ENCODE peak calls at places on chromosomes 13 and 19, in six cellular contexts. One of them, this sample, is unnamed.

GRCh38 chr13:101640797-101641400 is 188.4 kb downstream of the ITGBL1 start:
- DNase-seq in CD8-positive, alpha-beta T cell: no peak
- DNase-seq in effector memory CD4-positive, alpha-beta T cell: no peak
- DNase-seq in small intestine: no peak
- DNase-seq in CD8-positive, alpha-beta memory T cell: no peak
- DNase-seq in breast epithelium: no peak
- DNase-seq in this sample: peak; percentile 24

GRCh38 chr19:32651729-32652140 is 23.2 kb downstream of the ANKRD27 start:
- DNase-seq in CD8-positive, alpha-beta T cell: no peak
- DNase-seq in effector memory CD4-positive, alpha-beta T cell: no peak
- DNase-seq in small intestine: peak; percentile 37
- DNase-seq in CD8-positive, alpha-beta memory T cell: no peak
- DNase-seq in breast epithelium: no peak
- DNase-seq in this sample: peak; percentile 34

GRCh38 chr13:112968910-112969691 is at the start of gene MCF2L:
- DNase-seq in CD8-positive, alpha-beta T cell: peak; percentile 63
- DNase-seq in effector memory CD4-positive, alpha-beta T cell: peak; percentile 47
- DNase-seq in small intestine: peak; percentile 48
- DNase-seq in CD8-positive, alpha-beta memory T cell: peak; percentile 83
- DNase-seq in breast epithelium: peak; percentile 48
- DNase-seq in this sample: peak; percentile 65

GRCh38 chr19:4456566-4456842 is 1.1 kb downstream of the UBXN6 start:
- DNase-seq in CD8-positive, alpha-beta T cell: no peak
- DNase-seq in effector memory CD4-positive, alpha-beta T cell: no peak
- DNase-seq in small intestine: peak; percentile 46
- DNase-seq in CD8-positive, alpha-beta memory T cell: no peak
- DNase-seq in breast epithelium: no peak
- DNase-seq in this sample: peak; percentile 81

GRCh38 chr13:30744056-30744684 is 8.8 kb downstream of the ALOX5AP start:
- DNase-seq in CD8-positive, alpha-beta T cell: peak; percentile 88
- DNase-seq in effector memory CD4-positive, alpha-beta T cell: peak; percentile 76
- DNase-seq in small intestine: peak; percentile 90
- DNase-seq in CD8-positive, alpha-beta memory T cell: peak; percentile 95
- DNase-seq in breast epithelium: no peak
- DNase-seq in this sample: no peak

GRCh38 chr13:58855283-58855682 is 1223.7 kb downstream of the PCDH17 start:
- DNase-seq in CD8-positive, alpha-beta T cell: no peak
- DNase-seq in effector memory CD4-positive, alpha-beta T cell: no peak
- DNase-seq in small intestine: no peak
- DNase-seq in CD8-positive, alpha-beta memory T cell: no peak
- DNase-seq in breast epithelium: no peak
- DNase-seq in this sample: no peak

GRCh38 chr13:26022538-26023292 is 29.1 kb downstream of the SHISA2 start:
- DNase-seq in CD8-positive, alpha-beta T cell: no peak
- DNase-seq in effector memory CD4-positive, alpha-beta T cell: no peak
- DNase-seq in small intestine: no peak
- DNase-seq in CD8-positive, alpha-beta memory T cell: no peak
- DNase-seq in breast epithelium: peak; percentile 89
- DNase-seq in this sample: peak; percentile 88

GRCh38 chr13:96690998-96691397 is 303.3 kb downstream of the OXGR1 start:
- DNase-seq in CD8-positive, alpha-beta T cell: no peak
- DNase-seq in effector memory CD4-positive, alpha-beta T cell: no peak
- DNase-seq in small intestine: no peak
- DNase-seq in CD8-positive, alpha-beta memory T cell: no peak
- DNase-seq in breast epithelium: no peak
- DNase-seq in this sample: no peak

GRCh38 chr19:13764821-13765394 is 586 bp downstream of the MRI1 start:
- DNase-seq in CD8-positive, alpha-beta T cell: peak; percentile 44
- DNase-seq in effector memory CD4-positive, alpha-beta T cell: no peak
- DNase-seq in small intestine: peak; percentile 17
- DNase-seq in CD8-positive, alpha-beta memory T cell: peak; percentile 59
- DNase-seq in breast epithelium: no peak
- DNase-seq in this sample: no peak

GRCh38 chr13:83221813-83222241 is 660.4 kb downstream of the SLITRK1 start:
- DNase-seq in CD8-positive, alpha-beta T cell: no peak
- DNase-seq in effector memory CD4-positive, alpha-beta T cell: no peak
- DNase-seq in small intestine: no peak
- DNase-seq in CD8-positive, alpha-beta memory T cell: no peak
- DNase-seq in breast epithelium: no peak
- DNase-seq in this sample: peak; percentile 83

GRCh38 chr13:83223546-83223945 is 658.7 kb downstream of the SLITRK1 start:
- DNase-seq in CD8-positive, alpha-beta T cell: no peak
- DNase-seq in effector memory CD4-positive, alpha-beta T cell: no peak
- DNase-seq in small intestine: no peak
- DNase-seq in CD8-positive, alpha-beta memory T cell: no peak
- DNase-seq in breast epithelium: no peak
- DNase-seq in this sample: no peak

GRCh38 chr13:83220241-83220640 is 662.0 kb downstream of the SLITRK1 start:
- DNase-seq in CD8-positive, alpha-beta T cell: no peak
- DNase-seq in effector memory CD4-positive, alpha-beta T cell: no peak
- DNase-seq in small intestine: no peak
- DNase-seq in CD8-positive, alpha-beta memory T cell: no peak
- DNase-seq in breast epithelium: no peak
- DNase-seq in this sample: no peak

GRCh38 chr13:83219832-83220231 is 662.4 kb downstream of the SLITRK1 start:
- DNase-seq in CD8-positive, alpha-beta T cell: no peak
- DNase-seq in effector memory CD4-positive, alpha-beta T cell: no peak
- DNase-seq in small intestine: no peak
- DNase-seq in CD8-positive, alpha-beta memory T cell: no peak
- DNase-seq in breast epithelium: no peak
- DNase-seq in this sample: no peak

GRCh38 chr13:83221256-83221655 is 661.0 kb downstream of the SLITRK1 start:
- DNase-seq in CD8-positive, alpha-beta T cell: no peak
- DNase-seq in effector memory CD4-positive, alpha-beta T cell: no peak
- DNase-seq in small intestine: no peak
- DNase-seq in CD8-positive, alpha-beta memory T cell: no peak
- DNase-seq in breast epithelium: no peak
- DNase-seq in this sample: peak; percentile 32
- H3K4me3 ChIP-seq in CD8-positive, alpha-beta T cell: no peak overlapping the region
- H3K4me3 ChIP-seq in effector memory CD4-positive, alpha-beta T cell: no peak overlapping the region
- H3K4me3 ChIP-seq in small intestine: no peak overlapping the region
- H3K4me3 ChIP-seq in CD8-positive, alpha-beta memory T cell: no peak overlapping the region
- H3K4me3 ChIP-seq in breast epithelium: no peak overlapping the region
- H3K4me3 ChIP-seq in this sample: no peak overlapping the region

GRCh38 chr19:581399-582111 is 8.1 kb upstream of the HCN2 start:
- DNase-seq in CD8-positive, alpha-beta T cell: no peak
- DNase-seq in effector memory CD4-positive, alpha-beta T cell: no peak
- DNase-seq in small intestine: no peak
- DNase-seq in CD8-positive, alpha-beta memory T cell: peak; percentile 47
- DNase-seq in breast epithelium: no peak
- DNase-seq in this sample: no peak
- H3K27ac ChIP-seq in CD8-positive, alpha-beta T cell: no peak overlapping the region
- H3K27ac ChIP-seq in effector memory CD4-positive, alpha-beta T cell: no peak overlapping the region
- H3K27ac ChIP-seq in small intestine: no peak overlapping the region
- H3K27ac ChIP-seq in CD8-positive, alpha-beta memory T cell: no peak overlapping the region
- H3K27ac ChIP-seq in breast epithelium: no peak overlapping the region
- H3K27ac ChIP-seq in this sample: no peak overlapping the region

GRCh38 chr19:47511128-47511517 is 3.7 kb downstream of the NAPA start:
- DNase-seq in CD8-positive, alpha-beta T cell: no peak
- DNase-seq in effector memory CD4-positive, alpha-beta T cell: no peak
- DNase-seq in small intestine: no peak
- DNase-seq in CD8-positive, alpha-beta memory T cell: no peak
- DNase-seq in breast epithelium: no peak
- DNase-seq in this sample: peak; percentile 52

GRCh38 chr19:47511681-47512080 is 3.2 kb downstream of the NAPA start:
- DNase-seq in CD8-positive, alpha-beta T cell: no peak
- DNase-seq in effector memory CD4-positive, alpha-beta T cell: no peak
- DNase-seq in small intestine: no peak
- DNase-seq in CD8-positive, alpha-beta memory T cell: no peak
- DNase-seq in breast epithelium: no peak
- DNase-seq in this sample: no peak

GRCh38 chr19:47510516-47511127 is 4.2 kb downstream of the NAPA start:
- DNase-seq in CD8-positive, alpha-beta T cell: no peak
- DNase-seq in effector memory CD4-positive, alpha-beta T cell: no peak
- DNase-seq in small intestine: no peak
- DNase-seq in CD8-positive, alpha-beta memory T cell: no peak
- DNase-seq in breast epithelium: no peak
- DNase-seq in this sample: no peak

GRCh38 chr19:47512948-47513319 is 1.9 kb downstream of the NAPA start:
- DNase-seq in CD8-positive, alpha-beta T cell: no peak
- DNase-seq in effector memory CD4-positive, alpha-beta T cell: no peak
- DNase-seq in small intestine: no peak
- DNase-seq in CD8-positive, alpha-beta memory T cell: no peak
- DNase-seq in breast epithelium: no peak
- DNase-seq in this sample: no peak

DNA sequence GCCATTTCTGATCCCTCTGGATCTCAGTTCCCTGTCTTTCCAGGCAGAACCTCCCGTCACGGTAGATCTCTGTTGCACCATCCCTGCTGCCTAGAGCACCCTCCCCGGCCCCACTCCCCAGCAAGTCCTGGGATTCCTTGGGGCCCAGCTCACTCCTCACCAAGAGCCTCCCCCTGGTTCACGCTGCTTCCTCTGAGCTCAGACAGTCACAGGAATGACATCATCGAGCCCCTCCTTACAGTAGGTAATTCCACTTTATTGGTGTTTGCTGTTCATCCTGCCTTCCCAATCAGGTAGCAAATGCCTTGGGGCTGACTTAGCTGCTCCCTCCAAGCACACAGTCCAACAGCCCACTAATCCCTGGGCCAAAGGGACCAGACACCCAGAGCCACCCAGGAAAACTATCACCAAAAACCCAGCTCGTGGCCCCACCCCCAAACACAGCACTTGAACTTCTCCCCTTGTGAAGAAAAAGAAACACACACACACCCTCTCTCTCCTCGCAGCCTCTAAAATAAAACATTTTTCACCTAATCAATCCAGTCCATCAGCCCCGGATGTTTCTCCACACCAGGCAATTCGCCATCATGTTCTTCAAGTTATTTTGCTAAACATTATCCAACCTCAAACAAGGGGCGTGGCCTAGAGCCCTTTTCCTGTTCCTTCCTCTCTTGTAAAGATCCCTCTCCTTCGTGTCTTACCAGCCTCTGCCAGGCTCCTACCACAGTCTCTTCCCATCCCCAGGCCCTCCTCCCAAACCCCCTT is 2.5 kb downstream of the NAPA start:
- DNase-seq in CD8-positive, alpha-beta T cell: no peak
- DNase-seq in effector memory CD4-positive, alpha-beta T cell: no peak
- DNase-seq in small intestine: peak; percentile 72
- DNase-seq in CD8-positive, alpha-beta memory T cell: no peak
- DNase-seq in breast epithelium: no peak
- DNase-seq in this sample: peak; percentile 71
- H3K4me1 ChIP-seq in CD8-positive, alpha-beta T cell: peaks cover 60% of the 10 kb centered on the region
- H3K4me1 ChIP-seq in effector memory CD4-positive, alpha-beta T cell: peaks cover 33% of the 10 kb centered on the region
- H3K4me1 ChIP-seq in small intestine: peaks cover 13% of the 10 kb centered on the region
- H3K4me1 ChIP-seq in CD8-positive, alpha-beta memory T cell: peaks cover 52% of the 10 kb centered on the region
- H3K4me1 ChIP-seq in breast epithelium: peaks cover 31% of the 10 kb centered on the region
- H3K4me1 ChIP-seq in this sample: no peaks in the 10 kb centered on the region

GRCh38 chr19:45641274-45642105 is 2.3 kb upstream of the EML2 start:
- DNase-seq in CD8-positive, alpha-beta T cell: peak; percentile 64
- DNase-seq in effector memory CD4-positive, alpha-beta T cell: peak; percentile 66
- DNase-seq in small intestine: peak; percentile 92
- DNase-seq in CD8-positive, alpha-beta memory T cell: peak; percentile 73
- DNase-seq in breast epithelium: peak; percentile 87
- DNase-seq in this sample: peak; percentile 79

GRCh38 chr19:45637890-45638667 is 1.1 kb downstream of the EML2 start:
- DNase-seq in CD8-positive, alpha-beta T cell: no peak
- DNase-seq in effector memory CD4-positive, alpha-beta T cell: no peak
- DNase-seq in small intestine: no peak
- DNase-seq in CD8-positive, alpha-beta memory T cell: no peak
- DNase-seq in breast epithelium: no peak
- DNase-seq in this sample: no peak

GRCh38 chr19:45643024-45643926 is 4.1 kb upstream of the EML2 start:
- DNase-seq in CD8-positive, alpha-beta T cell: peak; percentile 89
- DNase-seq in effector memory CD4-positive, alpha-beta T cell: peak; percentile 76
- DNase-seq in small intestine: peak; percentile 76
- DNase-seq in CD8-positive, alpha-beta memory T cell: peak; percentile 89
- DNase-seq in breast epithelium: peak; percentile 83
- DNase-seq in this sample: peak; percentile 88

GRCh38 chr19:45638930-45639729 is at the start of gene EML2:
- DNase-seq in CD8-positive, alpha-beta T cell: peak; percentile 58
- DNase-seq in effector memory CD4-positive, alpha-beta T cell: peak; percentile 38
- DNase-seq in small intestine: peak; percentile 66
- DNase-seq in CD8-positive, alpha-beta memory T cell: peak; percentile 59
- DNase-seq in breast epithelium: peak; percentile 57
- DNase-seq in this sample: peak; percentile 85

GRCh38 chr19:45640849-45641273 is 1.7 kb upstream of the EML2 start:
- DNase-seq in CD8-positive, alpha-beta T cell: peak; percentile 23
- DNase-seq in effector memory CD4-positive, alpha-beta T cell: peak; percentile 19
- DNase-seq in small intestine: no peak
- DNase-seq in CD8-positive, alpha-beta memory T cell: peak; percentile 58
- DNase-seq in breast epithelium: no peak
- DNase-seq in this sample: peak; percentile 46
- H3K4me3 ChIP-seq in CD8-positive, alpha-beta T cell: peak overlapping the region; percentile 52
- H3K4me3 ChIP-seq in effector memory CD4-positive, alpha-beta T cell: no peak overlapping the region
- H3K4me3 ChIP-seq in small intestine: no peak overlapping the region
- H3K4me3 ChIP-seq in CD8-positive, alpha-beta memory T cell: peak overlapping the region; percentile 79
- H3K4me3 ChIP-seq in breast epithelium: peak overlapping the region; percentile 52
- H3K4me3 ChIP-seq in this sample: no peak overlapping the region

GRCh38 chr19:17860993-17861360 is 1.3 kb downstream of the RPL18A start:
- DNase-seq in CD8-positive, alpha-beta T cell: no peak
- DNase-seq in effector memory CD4-positive, alpha-beta T cell: no peak
- DNase-seq in small intestine: no peak
- DNase-seq in CD8-positive, alpha-beta memory T cell: no peak
- DNase-seq in breast epithelium: no peak
- DNase-seq in this sample: no peak

GRCh38 chr19:17859533-17860330 is at the start of gene RPL18A:
- DNase-seq in CD8-positive, alpha-beta T cell: peak; percentile 99
- DNase-seq in effector memory CD4-positive, alpha-beta T cell: peak; percentile 99
- DNase-seq in small intestine: peak; percentile 100
- DNase-seq in CD8-positive, alpha-beta memory T cell: peak; percentile 99
- DNase-seq in breast epithelium: peak; percentile 98
- DNase-seq in this sample: peak; percentile 100

GRCh38 chr19:17862711-17863519 is 3.2 kb downstream of the RPL18A start:
- DNase-seq in CD8-positive, alpha-beta T cell: no peak
- DNase-seq in effector memory CD4-positive, alpha-beta T cell: no peak
- DNase-seq in small intestine: no peak
- DNase-seq in CD8-positive, alpha-beta memory T cell: no peak
- DNase-seq in breast epithelium: no peak
- DNase-seq in this sample: no peak

GRCh38 chr19:17861542-17862402 is 2.1 kb downstream of the RPL18A start:
- DNase-seq in CD8-positive, alpha-beta T cell: no peak
- DNase-seq in effector memory CD4-positive, alpha-beta T cell: no peak
- DNase-seq in small intestine: no peak
- DNase-seq in CD8-positive, alpha-beta memory T cell: no peak
- DNase-seq in breast epithelium: no peak
- DNase-seq in this sample: no peak

DNA sequence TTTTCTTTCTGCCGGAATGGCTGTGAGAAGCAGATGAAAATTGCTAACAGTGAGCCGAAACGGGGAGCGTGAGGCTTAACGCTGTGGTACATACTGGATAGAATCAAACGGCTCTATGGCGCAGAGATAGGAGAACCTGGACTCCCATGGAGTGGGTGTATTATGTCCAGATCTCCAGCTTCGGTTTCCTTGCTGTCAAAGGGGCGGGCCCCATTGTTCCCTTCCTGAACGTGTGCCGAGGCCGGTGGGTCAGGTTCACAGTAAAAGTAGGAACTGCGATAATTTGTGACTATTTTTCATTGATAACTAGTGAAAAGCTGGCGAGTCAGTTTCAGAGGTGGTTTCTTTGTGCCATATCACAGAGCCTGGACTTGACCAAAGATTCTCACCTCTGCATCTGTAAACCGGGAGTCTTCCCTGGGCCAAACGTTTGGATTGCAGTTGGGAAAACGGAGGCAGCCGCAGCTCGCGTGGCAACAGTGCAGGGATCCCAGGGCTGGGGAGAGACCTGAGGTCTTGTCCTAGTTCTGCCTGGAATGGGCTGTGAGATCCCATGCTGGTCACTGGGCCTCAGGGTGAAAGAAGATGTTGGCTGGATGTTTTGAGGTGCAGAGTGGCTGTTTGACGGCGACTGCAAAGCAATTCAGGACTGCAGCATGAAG is 752 bp downstream of the RPL18A start:
- DNase-seq in CD8-positive, alpha-beta T cell: no peak
- DNase-seq in effector memory CD4-positive, alpha-beta T cell: no peak
- DNase-seq in small intestine: no peak
- DNase-seq in CD8-positive, alpha-beta memory T cell: no peak
- DNase-seq in breast epithelium: no peak
- DNase-seq in this sample: no peak
- H3K27ac ChIP-seq in CD8-positive, alpha-beta T cell: peak overlapping the region; percentile 73
- H3K27ac ChIP-seq in effector memory CD4-positive, alpha-beta T cell: peak overlapping the region; percentile 73
- H3K27ac ChIP-seq in small intestine: no peak overlapping the region
- H3K27ac ChIP-seq in CD8-positive, alpha-beta memory T cell: peak overlapping the region; percentile 80
- H3K27ac ChIP-seq in breast epithelium: peak overlapping the region; percentile 89
- H3K27ac ChIP-seq in this sample: peak overlapping the region; percentile 20